ENCODE peak calls at places on chromosomes 16 and 17, in four cellular contexts. O, T, W and E are unnamed samples. For H3K4me1, the result is how much of the 10 kb centered on the place peaks cover.

GRCh38 chr17:78176548-78177025 is 8.2 kb downstream of the SYNGR2 start:
- DNase-seq in W (no peak), O (no peak), T (peak), E (peak)

GRCh38 chr17:59440757-59441458 is 109.5 kb downstream of the YPEL2 start:
- DNase-seq in O (peak), T (peak), W (peak), E (peak)

GRCh38 chr16:49116873-49117272 is 164.8 kb downstream of the CBLN1 start:
- DNase-seq in O (no peak), W (no peak), T (no peak), E (no peak)

GRCh38 chr16:1351582-1352362 is at the start of the genes GNPTG and TSR3:
- DNase-seq in O (peak), T (peak), W (no peak), E (peak)

GRCh38 chr16:21946889-21947635 is 6.1 kb upstream of the UQCRC2 start:
- DNase-seq in W (no peak), O (no peak), T (no peak), E (no peak)

GRCh38 chr17:67283727-67284516 is 38.9 kb upstream of the HELZ start:
- DNase-seq in O (no peak), T (no peak), W (no peak), E (no peak)

GRCh38 chr17:47852113-47852949 is 1.4 kb upstream of the SP6 start:
- DNase-seq in W (no peak), O (no peak), T (no peak), E (no peak)

GRCh38 chr16:12425134-12425941 is 378.3 kb downstream of the CPPED1 start:
- DNase-seq in T (no peak), W (no peak), O (no peak), E (no peak)

GRCh38 chr17:76872221-76872873 is 4.1 kb downstream of the MGAT5B start:
- DNase-seq in T (peak), W (no peak), O (no peak), E (no peak)

GRCh38 chr17:76027159-76027839 is at the start of gene EVPL:
- DNase-seq in O (peak), W (no peak), T (no peak), E (no peak)

GRCh38 chr16:86929149-86929871 is 351.0 kb downstream of the FOXL1 start:
- DNase-seq in W (peak), O (no peak), T (peak), E (peak)

GRCh38 chr17:44595216-44595775 is 38.0 kb downstream of the FZD2 start:
- DNase-seq in T (no peak), O (no peak), W (no peak), E (no peak)

GRCh38 chr17:82487898-82488297 is 29.4 kb downstream of the NARF start:
- DNase-seq in T (no peak), W (no peak), O (no peak), E (no peak)

GRCh38 chr16:50378417-50378816 is 9.6 kb upstream of the BRD7 start:
- DNase-seq in W (no peak), T (no peak), O (no peak), E (no peak)

GRCh38 chr17:5413682-5414081 is 5.8 kb downstream of the NUP88 start:
- DNase-seq in O (no peak), T (peak), W (no peak), E (no peak)

GRCh38 chr16:85639529-85640253 is 26.6 kb downstream of the GSE1 start:
- DNase-seq in W (no peak), O (peak), T (no peak), E (peak)

GRCh38 chr17:30519707-30520106 is 42.5 kb downstream of the GOSR1 start:
- DNase-seq in T (peak), W (no peak), O (no peak), E (no peak)

GRCh38 chr17:45332989-45333701 is 16.3 kb upstream of the MAP3K14 start:
- DNase-seq in T (no peak), W (no peak), O (peak), E (no peak)

GRCh38 chr17:41735744-41736143 is 1.3 kb upstream of the HAP1 start:
- DNase-seq in T (no peak), W (no peak), O (no peak), E (no peak)

GRCh38 chr17:3979276-3979583 is 15.0 kb upstream of the ATP2A3 start:
- DNase-seq in O (no peak), W (no peak), T (no peak), E (no peak)

GRCh38 chr17:68398731-68399637 is 58.3 kb downstream of the WIPI1 start:
- DNase-seq in W (no peak), T (peak), O (no peak), E (peak)

GRCh38 chr17:19461139-19461538 is 50.1 kb downstream of the RNF112 start:
- DNase-seq in O (no peak), T (no peak), W (no peak), E (no peak)
- H3K4me1 ChIP-seq in O (under half), T (under half), W (under half), E (under half)

DNA sequence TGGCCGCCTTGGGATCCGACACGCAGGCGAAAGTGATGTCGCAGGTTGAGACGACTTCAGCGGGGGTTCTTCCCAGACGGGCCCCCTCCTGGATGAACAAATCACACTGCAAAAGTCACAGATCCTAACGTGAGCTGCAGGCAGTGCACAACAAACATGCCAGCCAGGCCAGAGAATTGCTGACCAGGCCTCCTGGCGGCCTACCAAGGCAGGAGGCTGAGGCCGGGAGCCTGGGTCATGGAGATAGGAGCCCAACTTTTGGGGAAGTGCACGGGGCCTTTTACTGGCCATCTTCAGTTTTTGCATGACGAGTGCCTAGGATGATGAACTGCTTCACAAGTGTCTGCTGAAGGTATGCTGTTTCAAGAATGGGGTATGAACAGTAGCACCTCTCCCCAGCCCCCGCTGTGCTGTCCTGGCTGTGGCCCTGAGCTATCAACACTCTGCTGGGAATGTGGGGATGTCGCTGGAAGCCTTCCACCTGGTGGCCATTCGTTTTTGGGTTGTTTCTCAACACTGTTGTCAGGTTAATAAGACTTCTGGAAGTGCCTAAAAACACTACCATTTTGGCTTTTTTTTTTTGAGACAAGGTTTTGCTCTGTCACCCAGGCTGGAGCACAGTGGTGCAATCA is 12.2 kb upstream of the ROGDI start:
- DNase-seq in W (no peak), T (no peak), O (no peak), E (peak)
- TF ChIP-seq CTCF in W (no peak), T (no peak), O (no peak), E (no peak)

GRCh38 chr16:23519282-23519681 is 9.0 kb upstream of the GGA2 start:
- DNase-seq in T (no peak), O (no peak), W (no peak), E (no peak)
- H3K4me1 ChIP-seq in T (under half), O (under half), W (under half), E (under half)

GRCh38 chr16:17347624-17348023 is 123.1 kb downstream of the XYLT1 start:
- DNase-seq in T (no peak), O (no peak), W (no peak), E (peak)

GRCh38 chr16:17346774-17347569 is 123.8 kb downstream of the XYLT1 start:
- DNase-seq in W (no peak), T (no peak), O (no peak), E (no peak)

GRCh38 chr16:17345043-17345442 is 125.7 kb downstream of the XYLT1 start:
- DNase-seq in W (no peak), O (no peak), T (peak), E (no peak)

GRCh38 chr16:17348042-17348783 is 122.5 kb downstream of the XYLT1 start:
- DNase-seq in O (no peak), W (no peak), T (no peak), E (no peak)

DNA sequence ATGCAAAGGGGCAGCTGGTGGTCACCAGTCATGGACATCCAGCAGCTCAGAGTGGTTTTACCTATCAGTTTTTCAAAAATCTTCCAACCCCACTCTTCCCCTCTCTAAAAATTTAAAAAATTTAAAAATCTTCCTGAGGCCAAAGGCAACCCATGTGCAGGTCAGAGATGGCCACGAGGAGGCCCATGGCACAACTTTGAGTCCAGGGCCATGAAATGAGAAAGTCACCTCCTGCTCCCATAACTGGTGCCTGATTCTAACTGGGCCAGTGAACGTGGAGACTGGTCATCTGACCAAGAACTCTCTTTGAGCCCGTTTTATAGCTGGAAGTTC is 124.4 kb downstream of the XYLT1 start:
- DNase-seq in O (no peak), W (no peak), T (no peak), E (no peak)
- TF ChIP-seq CTCF in O (no peak), W (no peak), T (no peak), E (no peak)

GRCh38 chr17:32801641-32802040 is 75.3 kb downstream of the MYO1D start:
- DNase-seq in W (no peak), T (no peak), O (no peak), E (no peak)
- H3K4me1 ChIP-seq in W (half or more), T (under half), O (under half), E (under half)

DNA sequence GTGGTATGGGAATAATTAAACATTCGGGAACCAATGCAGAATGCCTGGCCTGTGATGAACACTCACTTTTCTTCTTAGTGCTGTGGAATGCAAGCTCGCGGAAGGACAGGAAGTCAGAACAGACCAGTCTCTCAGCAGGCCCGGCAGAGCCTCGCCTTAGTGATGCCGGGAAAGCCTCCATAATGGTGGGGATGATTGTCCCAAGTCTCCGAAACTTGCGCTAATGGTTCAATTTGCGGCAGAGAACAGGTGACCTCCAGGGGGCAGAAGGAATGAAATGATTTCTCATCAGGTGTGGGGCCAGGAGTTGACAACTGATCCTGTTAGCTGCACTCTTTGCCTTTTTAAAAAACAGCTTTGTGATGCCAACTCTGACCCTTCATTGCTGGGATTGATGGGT is 170.6 kb downstream of the GSG1L start:
- DNase-seq in T (no peak), W (no peak), O (no peak), E (no peak)
- TF ChIP-seq CTCF in T (no peak), W (no peak), O (no peak), E (no peak)